ENCODE peak calls at places on chromosomes 5 and 9, in eight cellular contexts. P, V, E, U, W, B, F and T are unnamed samples.

GRCh38 chr5:95783661-95784060 is 38.9 kb downstream of the GLRX start:
- DNase-seq in W (no peak), B (no peak), E (no peak), U (no peak), F (no peak), P (no peak), V (no peak), T (no peak)

GRCh38 chr9:95182854-95183563 is 134.5 kb downstream of the FANCC start:
- DNase-seq in B (no peak), F (no peak), E (no peak), P (no peak), V (no peak), W (peak; percentile 81), U (peak; percentile 15), T (no peak)

GRCh38 chr5:91110709-91111108 is 272.4 kb downstream of the ARRDC3 start:
- DNase-seq in B (no peak), U (no peak), E (no peak), W (no peak), F (no peak), V (no peak), P (no peak), T (peak; percentile 71)

GRCh38 chr9:77543131-77543822 is 104.8 kb downstream of the GNA14 start:
- DNase-seq in U (no peak), E (no peak), F (no peak), V (no peak), W (peak; percentile 68), B (no peak), P (no peak), T (no peak)

GRCh38 chr5:98994636-98995035 is 65.8 kb upstream of the CHD1 start:
- DNase-seq in U (no peak), P (no peak), B (no peak), V (no peak), F (no peak), W (no peak), E (no peak), T (no peak)

GRCh38 chr5:168254013-168254693 is 37.3 kb upstream of the WWC1 start:
- DNase-seq in W (no peak), P (no peak), F (no peak), U (no peak), E (no peak), V (no peak), B (no peak), T (no peak)

GRCh38 chr5:157454273-157454672 is 5.7 kb upstream of the NIPAL4 start:
- DNase-seq in E (no peak), V (no peak), P (no peak), F (no peak), U (no peak), B (no peak), W (no peak), T (no peak)

GRCh38 chr5:145198871-145199270 is 636.3 kb downstream of the PRELID2 start:
- DNase-seq in B (no peak), F (no peak), E (no peak), U (no peak), P (no peak), W (no peak), V (no peak), T (no peak)

GRCh38 chr5:124685404-124685930 is 61.0 kb downstream of the ZNF608 start:
- DNase-seq in E (no peak), V (no peak), P (no peak), W (no peak), U (no peak), F (no peak), B (no peak), T (no peak)

GRCh38 chr9:2923810-2924768 is 80.2 kb upstream of the PUM3 start:
- DNase-seq in W (peak; percentile 74), F (no peak), E (no peak), B (no peak), V (no peak), P (no peak), U (no peak), T (no peak)

GRCh38 chr5:97914483-97914882 is 731.4 kb upstream of the RIOK2 start:
- DNase-seq in B (no peak), F (no peak), E (no peak), W (no peak), V (no peak), U (no peak), P (no peak), T (no peak)

GRCh38 chr5:80745490-80745889 is 90.7 kb upstream of the DHFR start:
- DNase-seq in B (no peak), W (no peak), E (no peak), P (no peak), V (no peak), U (no peak), F (no peak), T (no peak)

GRCh38 chr5:67816456-67816855 is 399.1 kb upstream of the PIK3R1 start:
- DNase-seq in W (no peak), F (no peak), P (no peak), E (no peak), U (no peak), B (no peak), V (no peak), T (no peak)

GRCh38 chr9:5500441-5501235 is 9.7 kb upstream of the PDCD1LG2 start:
- DNase-seq in F (no peak), P (no peak), U (no peak), V (no peak), E (no peak), W (no peak), B (no peak), T (no peak)

GRCh38 chr9:75824816-75825568 is 65.5 kb upstream of the PCSK5 start:
- DNase-seq in V (no peak), P (no peak), E (no peak), B (no peak), W (no peak), U (no peak), F (no peak), T (no peak)

GRCh38 chr9:91727316-91727861 is 222.6 kb downstream of the ROR2 start:
- DNase-seq in E (no peak), V (no peak), B (peak; percentile 12), W (peak; percentile 80), F (no peak), P (no peak), U (peak; percentile 21), T (no peak)

GRCh38 chr5:14256026-14256690 is 113.0 kb downstream of the TRIO start:
- DNase-seq in F (no peak), P (no peak), B (no peak), V (no peak), E (no peak), U (no peak), W (no peak), T (no peak)

GRCh38 chr9:22622823-22623222 is 176.2 kb downstream of the DMRTA1 start:
- DNase-seq in V (no peak), W (no peak), U (no peak), B (no peak), E (no peak), P (no peak), F (no peak), T (no peak)

GRCh38 chr5:151040211-151040747 is 19.9 kb downstream of the GPX3 start:
- DNase-seq in U (no peak), P (no peak), V (no peak), E (no peak), B (no peak), F (no peak), W (no peak), T (no peak)

GRCh38 chr5:167057665-167058064 is 1233.8 kb upstream of the WWC1 start:
- DNase-seq in U (no peak), E (no peak), V (no peak), P (no peak), F (no peak), B (no peak), W (no peak), T (peak; percentile 65)

DNA sequence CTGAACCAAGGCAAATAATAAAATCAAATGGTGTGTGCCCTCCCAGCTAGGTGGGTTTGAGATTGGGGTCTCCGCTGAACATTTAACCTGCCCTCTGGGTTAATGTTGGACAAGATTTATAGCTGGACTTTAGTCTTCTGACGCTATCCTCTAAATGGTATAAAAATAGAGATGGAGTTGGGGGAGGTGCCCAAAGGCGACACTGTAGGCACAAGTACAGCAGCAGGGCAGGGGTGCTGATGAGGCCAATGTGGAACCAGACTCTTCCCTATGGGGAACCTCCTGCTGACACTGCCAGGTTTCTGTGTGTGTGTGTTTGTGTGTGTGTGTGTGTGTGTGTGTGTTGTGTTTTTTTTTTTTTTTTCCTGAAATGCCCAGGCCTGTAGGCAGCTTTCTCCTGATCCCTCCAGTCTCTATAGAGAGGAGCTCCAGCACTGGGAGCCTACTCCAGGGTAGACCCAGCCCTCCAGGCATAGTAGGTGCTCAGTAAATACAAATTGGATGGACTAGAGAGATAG is 37.9 kb downstream of the PCDH1 start:
- DNase-seq in U (no peak), B (no peak), E (no peak), F (no peak), V (peak; percentile 72), P (no peak), W (no peak), T (no peak)
- H3K27ac ChIP-seq in U (peak overlapping the region; percentile 78), B (no peak overlapping the region), E (peak overlapping the region; percentile 92), F (peak overlapping the region; percentile 89), V (peak overlapping the region; percentile 87), P (peak overlapping the region; percentile 52), W (peak overlapping the region; percentile 81), T (peak overlapping the region; percentile 45)

GRCh38 chr5:176532795-176533194 is 4.4 kb downstream of the RNF44 start:
- DNase-seq in U (no peak), B (no peak), P (no peak), F (no peak), V (no peak), E (no peak), W (no peak), T (no peak)

GRCh38 chr5:176535101-176535654 is 2.0 kb downstream of the RNF44 start:
- DNase-seq in B (no peak), P (no peak), W (no peak), E (no peak), U (no peak), F (no peak), V (peak; percentile 73), T (no peak)

GRCh38 chr5:176533390-176533789 is 3.8 kb downstream of the RNF44 start:
- DNase-seq in W (no peak), E (no peak), U (no peak), B (no peak), V (no peak), P (no peak), F (no peak), T (no peak)

GRCh38 chr5:176534640-176535039 is 2.6 kb downstream of the RNF44 start:
- DNase-seq in E (no peak), P (no peak), F (no peak), U (no peak), B (no peak), V (peak; percentile 56), W (no peak), T (no peak)

GRCh38 chr5:176533894-176534611 is 3.1 kb downstream of the RNF44 start:
- DNase-seq in B (no peak), P (no peak), U (no peak), W (no peak), F (peak; percentile 49), V (peak; percentile 47), E (no peak), T (no peak)
- TF ChIP-seq POLR2AphosphoS5 in B (peak; percentile 13), P (no peak), U (peak; percentile 66), W (no peak), F (no peak), V (no peak), E (no peak), T (no peak)

GRCh38 chr5:154844800-154845199 is 5.6 kb downstream of the FAXDC2 start:
- DNase-seq in P (no peak), W (no peak), U (no peak), B (no peak), E (no peak), F (no peak), V (no peak), T (no peak)
- H3K27ac ChIP-seq in P (no peak overlapping the region), W (no peak overlapping the region), U (no peak overlapping the region), B (no peak overlapping the region), E (no peak overlapping the region), F (no peak overlapping the region), V (no peak overlapping the region), T (no peak overlapping the region)

GRCh38 chr9:35829084-35829763 is at the start of gene TMEM8B:
- DNase-seq in B (no peak), F (peak; percentile 99), U (no peak), E (peak; percentile 100), W (peak; percentile 100), V (peak; percentile 97), P (peak; percentile 97), T (peak; percentile 99)
- TF ChIP-seq POLR2AphosphoS5 in B (peak; percentile 38), F (peak; percentile 30), U (no peak), E (peak; percentile 44), W (no peak), V (peak; percentile 55), P (peak; percentile 60), T (peak; percentile 40)